ENCODE peak calls at places on chromosomes 11 and 22, in eight cellular contexts. E is adrenal gland, U is transverse colon, J is GM13976, A is keratinocyte, H is lower lobe of right lung, M is colonic mucosa, C is A549. T is an unnamed sample.

GRCh38 chr11:134404485-134405341 is 7.3 kb downstream of the B3GAT1 start:
- DNase-seq in H (no peak), C (no peak), M (no peak), U (no peak), J (no peak), A (no peak), E (no peak), T (no peak)

GRCh38 chr11:110373061-110373702 is 56.6 kb upstream of the FDX1 start:
- DNase-seq in M (no peak), E (peak), U (no peak), A (no peak), H (no peak), J (peak), C (no peak), T (no peak)

GRCh38 chr22:31618057-31618456 is 44.0 kb downstream of the PISD start:
- DNase-seq in U (no peak), J (no peak), M (peak), C (no peak), E (peak), H (no peak), A (no peak), T (no peak)

GRCh38 chr22:37562049-37562784 is 1.9 kb downstream of the CDC42EP1 start:
- DNase-seq in A (no peak), J (no peak), U (no peak), C (no peak), E (no peak), M (no peak), H (no peak), T (no peak)

GRCh38 chr22:24486501-24486921 is 8.6 kb upstream of the UPB1 start:
- DNase-seq in M (no peak), A (peak), U (no peak), C (peak), H (no peak), J (peak), E (no peak), T (no peak)

GRCh38 chr11:122665882-122666281 is 10.4 kb downstream of the UBASH3B start:
- DNase-seq in U (no peak), C (no peak), E (no peak), M (no peak), A (no peak), H (no peak), J (no peak), T (no peak)

GRCh38 chr11:8327761-8328192 is 64.1 kb upstream of the LMO1 start:
- DNase-seq in M (no peak), U (no peak), J (peak), E (no peak), H (no peak), A (no peak), C (no peak), T (no peak)

GRCh38 chr22:28884754-28885375 is 1.5 kb downstream of the ZNRF3 start:
- DNase-seq in E (no peak), C (no peak), H (no peak), A (no peak), J (no peak), M (peak), U (no peak), T (no peak)

GRCh38 chr11:1573077-1573846 is 1.2 kb upstream of the DUSP8 start:
- DNase-seq in E (peak), U (peak), H (no peak), M (peak), C (no peak), A (no peak), J (peak), T (no peak)

GRCh38 chr11:62124186-62125113 is 639 bp downstream of the INCENP start:
- DNase-seq in E (no peak), M (peak), A (peak), U (peak), C (peak), J (peak), H (no peak), T (no peak)

GRCh38 chr11:67404515-67405195 is 772 bp downstream of the TBC1D10C start:
- DNase-seq in E (no peak), C (no peak), H (peak), U (no peak), J (no peak), M (no peak), A (no peak), T (no peak)

GRCh38 chr11:44876194-44876723 is 74.4 kb downstream of the TP53I11 start:
- DNase-seq in A (no peak), H (no peak), C (no peak), M (no peak), E (no peak), J (no peak), U (no peak), T (no peak)

GRCh38 chr11:47667135-47667534 is 24.8 kb upstream of the MTCH2 start:
- DNase-seq in J (no peak), A (no peak), H (no peak), U (no peak), E (no peak), C (no peak), M (no peak), T (no peak)

GRCh38 chr22:20783844-20784723 is 10.2 kb downstream of the SERPIND1 start:
- DNase-seq in M (peak), A (peak), E (peak), H (no peak), U (peak), C (peak), J (peak), T (no peak)

GRCh38 chr11:3127706-3128355 is 37.3 kb downstream of the OSBPL5 start:
- DNase-seq in J (no peak), E (no peak), H (peak), U (no peak), C (no peak), A (no peak), M (no peak), T (no peak)

GRCh38 chr11:120229451-120230424 is 10.2 kb upstream of the POU2F3 start:
- DNase-seq in U (no peak), J (peak), E (peak), H (no peak), M (no peak), C (no peak), A (no peak), T (no peak)

GRCh38 chr22:24894998-24895397 is 51.5 kb downstream of the LHFPL7 start:
- DNase-seq in J (no peak), A (no peak), H (peak), E (peak), C (peak), U (peak), M (peak), T (peak)

GRCh38 chr11:102317768-102318103 is 452 bp downstream of the BIRC3 start:
- DNase-seq in H (no peak), C (no peak), J (no peak), U (no peak), A (no peak), M (no peak), E (no peak), T (no peak)

GRCh38 chr11:47514825-47515647 is 37.9 kb downstream of the CELF1 start:
- DNase-seq in U (no peak), J (no peak), A (peak), E (no peak), M (no peak), H (no peak), C (no peak), T (no peak)

GRCh38 chr11:14645247-14645912 is 1.8 kb downstream of the PDE3B start:
- DNase-seq in C (peak), E (no peak), A (no peak), U (no peak), H (no peak), J (peak), M (no peak), T (no peak)

GRCh38 chr22:28599693-28600092 is 79.9 kb downstream of the TTC28 start:
- DNase-seq in M (no peak), H (no peak), C (no peak), U (no peak), E (no peak), A (no peak), J (no peak), T (no peak)

GRCh38 chr11:36619502-36619901 is 21.5 kb upstream of the RAG2 start:
- DNase-seq in M (no peak), A (no peak), E (no peak), H (no peak), C (no peak), J (no peak), U (no peak), T (no peak)

GRCh38 chr11:10295056-10295901 is 1.3 kb upstream of the SBF2 start:
- DNase-seq in E (no peak), J (no peak), A (no peak), U (no peak), M (peak), H (no peak), C (no peak), T (no peak)

GRCh38 chr11:134040386-134041297 is 28.2 kb upstream of the JAM3 start:
- DNase-seq in H (no peak), A (peak), E (peak), J (no peak), C (no peak), M (no peak), U (no peak), T (no peak)

GRCh38 chr11:134638796-134639540 is 226.9 kb upstream of the B3GAT1 start:
- DNase-seq in E (peak), A (no peak), C (no peak), H (no peak), U (no peak), M (peak), J (no peak), T (no peak)

GRCh38 chr11:77750757-77751156 is 69.8 kb downstream of the RSF1 start:
- DNase-seq in U (no peak), C (no peak), A (no peak), M (no peak), H (no peak), J (no peak), E (no peak), T (no peak)

GRCh38 chr11:390175-390574 is 3.8 kb upstream of the PKP3 start:
- DNase-seq in J (no peak), C (no peak), M (peak), E (no peak), H (no peak), U (peak), A (no peak), T (no peak)

GRCh38 chr11:69333149-69333710 is 39.3 kb downstream of the MYEOV start:
- DNase-seq in E (peak), J (no peak), M (peak), U (no peak), A (no peak), C (no peak), H (no peak), T (no peak)

GRCh38 chr11:76149713-76150112 is 56.6 kb downstream of the WNT11 start:
- DNase-seq in M (no peak), C (no peak), A (no peak), U (no peak), J (no peak), E (no peak), H (no peak), T (no peak)

GRCh38 chr22:37491106-37491505 is 4.9 kb upstream of the MFNG start:
- DNase-seq in E (no peak), J (no peak), M (no peak), U (no peak), C (no peak), A (no peak), H (no peak), T (no peak)

GRCh38 chr11:29916040-29916439 is 100.8 kb downstream of the KCNA4 start:
- DNase-seq in J (no peak), M (no peak), C (no peak), U (no peak), A (no peak), E (no peak), H (no peak), T (no peak)

GRCh38 chr11:17408026-17408425 is 19.6 kb upstream of the KCNJ11 start:
- DNase-seq in A (no peak), M (no peak), U (no peak), J (no peak), E (no peak), C (no peak), H (no peak), T (no peak)

GRCh38 chr11:17406818-17407149 is 18.3 kb upstream of the KCNJ11 start:
- DNase-seq in H (no peak), E (no peak), M (no peak), C (no peak), A (no peak), J (no peak), U (no peak), T (no peak)

GRCh38 chr11:17407575-17407974 is 19.1 kb upstream of the KCNJ11 start:
- DNase-seq in E (no peak), C (no peak), H (no peak), U (no peak), M (no peak), A (no peak), J (no peak), T (no peak)

GRCh38 chr11:17410606-17411379 is 22.3 kb upstream of the KCNJ11 start:
- DNase-seq in U (peak), M (peak), H (peak), J (no peak), C (no peak), E (peak), A (no peak), T (no peak)

DNA sequence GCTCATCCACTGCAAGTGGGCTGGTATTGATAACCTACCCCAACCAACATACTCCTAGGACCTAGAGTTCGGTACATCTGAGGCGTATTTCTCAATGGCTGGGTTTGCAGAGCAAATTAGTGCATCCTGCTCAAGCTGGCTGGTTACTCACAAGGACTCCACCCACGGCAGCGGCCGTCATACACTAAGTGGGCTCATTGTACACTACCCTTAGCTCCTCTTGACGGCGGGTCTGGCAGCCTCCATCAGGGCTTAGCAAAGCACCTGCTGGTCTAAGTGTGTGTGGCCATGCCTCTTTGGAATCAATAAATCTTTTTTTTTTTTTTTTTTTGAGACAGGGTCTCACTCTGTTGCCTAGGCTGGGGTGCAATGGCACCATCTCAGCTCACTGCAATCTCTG is 20.2 kb upstream of the KCNJ11 start:
- DNase-seq in A (no peak), E (no peak), C (no peak), M (no peak), H (no peak), J (no peak), U (no peak), T (no peak)
- TF ChIP-seq CTCF in A (no peak), E (no peak), C (no peak), M (no peak), H (no peak), J (no peak), U (no peak), T (no peak)

DNA sequence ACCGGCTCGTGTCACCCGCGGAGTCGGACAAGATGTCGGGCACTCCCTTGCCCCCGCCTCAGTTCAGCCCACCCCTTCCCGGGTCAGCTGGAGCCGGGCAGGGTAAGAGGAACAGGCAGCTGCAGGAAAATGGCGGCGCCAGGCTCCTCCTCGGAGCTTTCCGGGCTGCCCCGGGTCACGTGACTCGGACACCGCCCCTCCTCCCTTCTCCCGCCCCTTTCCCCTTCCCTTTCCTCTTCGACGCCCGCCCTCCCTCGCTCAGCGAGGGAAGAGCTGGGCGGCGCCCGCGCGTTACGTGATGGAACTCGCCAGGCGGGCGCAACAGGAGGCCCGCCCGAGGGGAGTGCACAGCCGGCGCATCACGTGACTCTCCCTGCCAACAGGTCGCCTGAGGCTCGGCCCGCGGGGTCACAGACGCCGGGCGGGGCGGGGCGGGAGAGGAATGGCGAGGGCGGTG is at the start of gene PICALM:
- DNase-seq in E (peak), J (peak), H (peak), C (peak), A (peak), M (peak), U (peak), T (peak)
- TF ChIP-seq CTCF in E (no peak), J (no peak), H (no peak), C (no peak), A (no peak), M (no peak), U (no peak), T (no peak)

GRCh38 chr11:17783878-17784277 is 49.3 kb downstream of the KCNC1 start:
- DNase-seq in J (no peak), E (no peak), C (no peak), H (no peak), M (no peak), A (no peak), U (no peak), T (no peak)

GRCh38 chr11:17790453-17790852 is 55.9 kb downstream of the KCNC1 start:
- DNase-seq in E (no peak), M (no peak), C (peak), U (no peak), A (no peak), H (no peak), J (no peak), T (no peak)

GRCh38 chr11:17782938-17783337 is 48.4 kb downstream of the KCNC1 start:
- DNase-seq in H (no peak), J (no peak), E (no peak), C (no peak), U (no peak), A (no peak), M (no peak), T (no peak)

GRCh38 chr11:17788084-17788483 is 53.5 kb downstream of the KCNC1 start:
- DNase-seq in E (no peak), J (no peak), M (no peak), A (no peak), U (no peak), C (no peak), H (no peak), T (no peak)

DNA sequence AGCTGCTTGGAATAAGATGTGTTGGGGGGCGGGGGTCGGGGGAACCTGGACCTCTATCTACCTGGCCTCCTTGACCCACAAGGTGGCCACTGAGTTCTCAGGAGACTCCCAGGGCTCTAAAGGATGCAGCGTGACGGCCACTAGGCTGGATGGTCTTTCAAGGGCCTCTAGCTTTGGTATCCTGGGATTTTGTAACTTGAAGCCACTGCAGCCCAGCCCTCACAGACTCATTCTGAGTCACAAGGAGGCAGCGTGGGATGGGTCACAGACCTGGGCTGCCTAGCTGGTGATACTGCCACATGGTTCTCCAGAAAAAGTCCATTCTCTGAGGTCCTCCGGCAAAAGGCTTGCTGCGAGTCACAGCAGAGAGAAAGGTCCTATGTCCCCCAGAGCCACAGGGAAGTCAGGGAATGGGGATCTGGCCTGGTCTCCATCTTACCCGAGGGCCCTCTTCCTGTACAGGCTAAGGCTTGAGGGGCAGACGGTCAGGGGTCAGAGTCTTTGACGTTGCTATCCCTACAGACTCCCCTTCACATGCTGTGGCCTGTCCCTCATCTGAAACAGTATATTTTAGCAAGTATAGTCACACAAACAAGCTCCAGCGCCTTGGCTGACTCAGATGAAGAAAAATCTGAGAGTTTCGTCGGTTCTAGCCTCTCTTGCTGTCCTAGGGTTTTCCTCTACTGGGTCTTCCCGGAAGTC is 52.4 kb downstream of the KCNC1 start:
- DNase-seq in H (no peak), C (no peak), J (no peak), M (no peak), A (no peak), U (no peak), E (no peak), T (no peak)
- TF ChIP-seq CTCF in H (no peak), C (no peak), J (no peak), M (no peak), A (no peak), U (no peak), E (no peak), T (no peak)

GRCh38 chr11:43419460-43419859 is 60.7 kb downstream of the TTC17 start:
- DNase-seq in J (peak), U (peak), A (no peak), E (peak), M (peak), C (peak), H (no peak), T (no peak)
- TF ChIP-seq CTCF in J (peak), U (peak), A (no peak), E (peak), M (peak), C (peak), H (peak), T (peak)

GRCh38 chr11:70487763-70488162 is 89.4 kb downstream of the CTTN start:
- DNase-seq in C (no peak), J (no peak), H (peak), M (no peak), A (no peak), E (no peak), U (no peak), T (no peak)

GRCh38 chr11:70485326-70486025 is 87.1 kb downstream of the CTTN start:
- DNase-seq in A (no peak), M (no peak), H (no peak), E (no peak), J (no peak), U (no peak), C (no peak), T (no peak)

GRCh38 chr11:70486731-70487130 is 88.4 kb downstream of the CTTN start:
- DNase-seq in E (no peak), U (no peak), J (no peak), M (no peak), H (no peak), C (no peak), A (no peak), T (no peak)

GRCh38 chr11:70487160-70487559 is 88.8 kb downstream of the CTTN start:
- DNase-seq in M (no peak), U (no peak), C (no peak), E (no peak), H (no peak), J (no peak), A (no peak), T (no peak)

DNA sequence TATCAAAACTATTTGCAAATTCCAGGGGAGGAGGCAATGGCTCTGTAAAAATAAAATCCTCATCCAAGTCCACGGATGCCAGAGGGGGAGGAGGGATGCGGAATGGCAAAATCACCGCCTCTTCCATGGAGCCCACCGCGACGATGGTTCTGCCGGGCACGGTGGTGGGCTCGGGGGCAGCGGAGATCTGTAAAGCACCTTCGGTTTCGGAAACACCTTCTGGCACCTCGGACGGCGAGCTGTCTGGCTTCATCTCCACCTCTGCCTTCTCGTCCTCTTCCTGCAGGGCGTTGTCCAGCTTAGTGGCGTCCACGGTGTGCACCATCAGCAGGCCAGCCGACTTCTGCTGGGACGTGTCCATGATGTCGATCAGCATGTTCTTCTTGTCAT is 87.7 kb downstream of the CTTN start:
- DNase-seq in U (no peak), E (no peak), J (no peak), C (no peak), M (no peak), A (no peak), H (no peak), T (no peak)
- TF ChIP-seq CTCF in U (no peak), E (no peak), J (no peak), C (no peak), M (no peak), A (no peak), H (no peak), T (no peak)

T was measured in heart right ventricle.